ENCODE peak calls at places on chromosomes 1 and 21, in seven cellular contexts. O is hepatocyte, Q is PC-9, D is GM23248, V is HCT116, Y is fibroblast of lung, Z is neural progenitor cell. T is an unnamed sample.

GRCh38 chr1:228344631-228345072 is 62.0 kb downstream of the TRIM11 start:
- DNase-seq in Z (no peak), Y (no peak), Q (no peak), V (no peak), O (no peak), D (no peak), T (no peak)

GRCh38 chr1:234780112-234780511 is 170.1 kb upstream of the IRF2BP2 start:
- DNase-seq in Z (no peak), V (no peak), Q (no peak), D (no peak), Y (no peak), O (no peak), T (no peak)

GRCh38 chr1:150386546-150387080 is 22.7 kb downstream of the RPRD2 start:
- DNase-seq in V (no peak), Q (no peak), D (no peak), Y (no peak), Z (no peak), O (no peak), T (no peak)

GRCh38 chr1:198498881-198499280 is 41.6 kb downstream of the ATP6V1G3 start:
- DNase-seq in V (no peak), Q (peak; percentile 57), O (peak; percentile 18), D (peak; percentile 47), Z (no peak), Y (no peak), T (no peak)

GRCh38 chr1:4087530-4088420 is 187.7 kb upstream of the C1orf174 start:
- DNase-seq in V (no peak), O (no peak), Z (no peak), D (no peak), Y (no peak), Q (no peak), T (no peak)

GRCh38 chr1:147890177-147890790 is 12.3 kb upstream of the GJA8 start:
- DNase-seq in D (peak; percentile 64), Z (peak; percentile 92), Y (peak; percentile 41), O (peak; percentile 93), Q (peak; percentile 84), V (peak; percentile 48), T (peak; percentile 80)

GRCh38 chr1:153928776-153929432 is 6.1 kb upstream of the GATAD2B start:
- DNase-seq in O (peak; percentile 2), V (no peak), Z (no peak), D (peak; percentile 39), Y (peak; percentile 40), Q (no peak), T (peak; percentile 64)

GRCh38 chr1:75310067-75310466 is 175.9 kb downstream of the LHX8 start:
- DNase-seq in V (no peak), D (no peak), Q (no peak), Z (no peak), O (no peak), Y (no peak), T (peak; percentile 15)

GRCh38 chr1:194300776-194301175 is 1114.4 kb upstream of the B3GALT2 start:
- DNase-seq in Q (no peak), D (no peak), Y (no peak), O (no peak), V (no peak), Z (no peak), T (no peak)

GRCh38 chr1:200179126-200179780 is 151.7 kb downstream of the NR5A2 start:
- DNase-seq in Z (no peak), Q (no peak), V (no peak), Y (peak; percentile 63), O (no peak), D (peak; percentile 77), T (peak; percentile 43)

GRCh38 chr1:97845805-97846204 is 75.0 kb downstream of the DPYD start:
- DNase-seq in D (no peak), Y (no peak), Q (no peak), Z (no peak), O (no peak), V (no peak), T (no peak)

GRCh38 chr1:198102454-198102791 is 54.4 kb upstream of the NEK7 start:
- DNase-seq in Z (no peak), Q (no peak), Y (no peak), D (peak; percentile 67), V (no peak), O (no peak), T (no peak)

GRCh38 chr1:216566809-216567208 is 143.6 kb upstream of the USH2A start:
- DNase-seq in Z (no peak), O (peak; percentile 20), Q (no peak), V (no peak), Y (peak; percentile 64), D (peak; percentile 30), T (peak; percentile 41)

GRCh38 chr1:95584315-95584714 is 350.3 kb downstream of the RWDD3 start:
- DNase-seq in Y (no peak), D (no peak), O (no peak), Q (no peak), V (no peak), Z (no peak), T (no peak)

DNA sequence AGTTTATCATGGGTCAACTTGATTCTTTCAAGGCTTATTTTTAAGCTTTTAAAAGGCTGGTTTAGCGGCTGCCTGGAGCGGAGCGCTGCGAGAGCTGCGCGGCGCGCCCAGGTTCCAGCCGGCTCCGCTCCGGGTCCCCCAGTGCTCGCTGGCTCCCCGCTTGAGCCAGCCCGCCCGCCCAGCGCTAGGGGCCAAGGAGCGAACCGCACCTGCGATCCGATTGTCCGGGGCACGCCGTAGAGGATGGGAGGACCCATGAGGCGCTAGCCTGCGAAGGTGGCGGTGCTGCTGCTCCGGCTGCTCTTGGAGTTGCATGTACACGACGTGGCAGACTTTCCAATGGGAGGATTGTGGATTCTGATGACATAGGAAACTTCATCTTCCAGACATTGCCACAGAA is 9.9 kb upstream of the CFHR4 start:
- DNase-seq in D (peak; percentile 58), Z (peak; percentile 77), O (peak; percentile 38), Q (no peak), V (no peak), Y (peak; percentile 20), T (no peak)
- TF ChIP-seq EZH2 in D (no peak), Z (peak; percentile 51), O (no peak), Q (no peak), V (no peak), Y (no peak), T (no peak)

DNA sequence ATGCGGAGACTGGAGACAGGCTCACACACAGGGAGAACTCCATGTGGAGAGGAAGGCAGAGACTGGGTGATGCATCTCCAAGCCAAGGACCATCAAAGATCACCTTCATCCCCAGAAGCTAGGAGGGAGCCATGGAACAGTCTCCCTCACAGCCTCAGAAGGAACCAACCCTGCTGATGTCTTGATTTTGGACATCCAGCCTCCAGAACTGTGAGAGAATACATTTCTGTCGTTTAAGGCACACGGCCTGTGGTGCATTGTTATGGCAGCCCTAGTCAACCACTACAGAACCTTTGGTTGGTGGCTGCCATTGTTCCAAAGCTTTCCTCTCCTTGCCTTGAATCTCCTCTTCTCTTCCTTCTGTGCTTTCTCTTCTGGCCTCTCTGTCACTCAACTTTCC is 64.0 kb downstream of the BACH1 start:
- DNase-seq in Q (no peak), V (no peak), O (no peak), Y (no peak), D (no peak), Z (no peak), T (no peak)
- H3K4me1 ChIP-seq in Q (no peaks in the 10 kb centered on the region), V (no peaks in the 10 kb centered on the region), O (no peaks in the 10 kb centered on the region), Y (no peaks in the 10 kb centered on the region), D (peaks cover 10% of the 10 kb centered on the region), Z (peaks cover 4% of the 10 kb centered on the region), T (no peaks in the 10 kb centered on the region)

DNA sequence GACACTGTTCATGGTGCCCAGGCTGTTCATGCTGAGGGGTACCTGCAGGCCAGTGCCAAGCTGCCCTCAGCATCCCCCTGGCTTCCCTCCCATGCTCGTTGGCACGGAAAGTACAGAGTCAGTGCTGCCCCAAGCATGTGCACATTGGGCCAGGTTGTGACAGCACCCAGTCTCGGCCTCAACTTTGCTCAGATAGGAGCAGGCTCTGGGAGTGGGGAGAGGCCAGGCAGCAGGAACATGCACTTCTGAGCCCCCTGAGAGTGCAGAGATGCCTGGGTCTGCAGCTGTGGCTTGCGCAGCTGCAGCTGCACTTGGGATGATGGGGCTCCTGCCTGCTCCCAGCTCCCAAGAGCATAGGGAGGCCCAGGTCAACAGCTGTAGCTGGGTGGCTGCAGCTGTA is 966.4 kb upstream of the NCAM2 start:
- DNase-seq in V (no peak), O (no peak), Q (no peak), D (no peak), Y (no peak), Z (no peak), T (no peak)
- TF ChIP-seq EZH2 in V (no peak), O (no peak), Q (no peak), D (no peak), Y (no peak), Z (no peak), T (no peak)

DNA sequence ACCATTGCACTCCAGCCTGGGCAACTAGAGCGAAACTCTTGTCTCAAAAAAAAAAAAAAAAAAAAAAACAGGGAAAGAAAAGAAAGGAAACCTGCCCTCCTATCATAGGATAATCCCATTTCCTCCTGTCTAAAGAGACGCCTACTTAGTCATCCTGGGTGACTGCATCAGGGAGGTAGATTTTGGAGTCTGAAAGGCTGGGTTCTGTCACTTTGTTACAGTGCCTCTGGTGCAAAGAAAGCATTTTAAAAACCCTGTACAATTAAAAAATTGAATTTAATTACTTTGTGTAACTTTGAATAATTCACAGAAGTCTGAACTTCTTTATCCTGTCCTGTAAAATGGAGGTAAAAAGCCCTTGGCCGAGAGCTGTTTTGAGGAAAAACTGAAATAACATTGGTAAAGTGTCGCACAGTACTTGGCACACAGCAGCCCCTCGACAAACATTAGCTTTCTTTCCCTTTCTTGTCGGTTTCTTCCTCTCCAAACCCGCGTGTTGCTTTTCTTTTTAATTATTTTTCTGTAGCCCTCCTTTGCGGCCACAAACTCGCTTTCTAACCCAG is 657 bp upstream of the HDAC1 start:
- DNase-seq in O (no peak), Q (peak; percentile 18), Z (no peak), V (no peak), D (peak; percentile 72), Y (no peak), T (peak; percentile 80)
- H3K4me1 ChIP-seq in O (no peaks in the 10 kb centered on the region), Q (peaks cover 34% of the 10 kb centered on the region), Z (no peaks in the 10 kb centered on the region), V (peaks cover 32% of the 10 kb centered on the region), D (peaks cover 6% of the 10 kb centered on the region), Y (no peaks in the 10 kb centered on the region), T (peaks cover 22% of the 10 kb centered on the region)

T was measured in A673.